ENCODE peak calls at places on chromosomes 4 and X, in five cellular contexts. S is AG04450; Q is CD8-positive, alpha-beta T cell; I is AG10803; F is kidney. T is an unnamed sample.

GRCh38 chr4:123744664-123745290 is 348.2 kb downstream of the SPRY1 start:
- DNase-seq in S (no peak), Q (no peak), I (peak), F (no peak), T (no peak)

GRCh38 chr4:53747401-53747800 is 156.1 kb upstream of the LNX1 start:
- DNase-seq in S (no peak), Q (no peak), I (peak), F (no peak), T (no peak)

GRCh38 chrX:57367649-57368048 is 81.1 kb downstream of the FAAH2 start:
- DNase-seq in S (no peak), Q (no peak), I (no peak), F (no peak), T (no peak)

GRCh38 chr4:25297528-25298242 is 14.9 kb upstream of the ZCCHC4 start:
- DNase-seq in S (no peak), Q (no peak), I (no peak), F (no peak), T (no peak)

GRCh38 chr4:82784615-82785247 is 13.9 kb downstream of the SCD5 start:
- DNase-seq in S (no peak), Q (peak), I (peak), F (no peak), T (no peak)

GRCh38 chrX:152926279-152926678 is 28.4 kb downstream of the ZNF185 start:
- DNase-seq in S (no peak), Q (peak), I (peak), F (peak), T (peak)

GRCh38 chrX:21770631-21771321 is 12.9 kb upstream of the SMPX start:
- DNase-seq in S (no peak), Q (no peak), I (no peak), F (no peak), T (no peak)

GRCh38 chr4:144518181-144518895 is 127.6 kb upstream of the HHIP start:
- DNase-seq in S (no peak), Q (no peak), I (no peak), F (no peak), T (no peak)

GRCh38 chr4:102614801-102615200 is 113.6 kb downstream of the NFKB1 start:
- DNase-seq in S (no peak), Q (peak), I (no peak), F (no peak), T (no peak)

GRCh38 chr4:10077492-10078335 is 38.9 kb downstream of the WDR1 start:
- DNase-seq in S (no peak), Q (peak), I (no peak), F (peak), T (peak)

GRCh38 chr4:119212964-119213606 is 572 bp downstream of the USP53 start:
- DNase-seq in S (peak), Q (no peak), I (peak), F (peak), T (peak)

GRCh38 chrX:1754077-1754476 is 139.2 kb downstream of the ASMT start:
- DNase-seq in S (no peak), Q (no peak), I (peak), F (no peak), T (no peak)

GRCh38 chr4:110865611-110866254 is 242.9 kb upstream of the PITX2 start:
- DNase-seq in S (no peak), Q (no peak), I (peak), F (no peak), T (no peak)

GRCh38 chrX:153502796-153503195 is 8.0 kb downstream of the BGN start:
- DNase-seq in S (no peak), Q (no peak), I (no peak), F (no peak), T (no peak)

GRCh38 chrX:20414781-20415445 is 148.2 kb upstream of the RPS6KA3 start:
- DNase-seq in S (no peak), Q (no peak), I (peak), F (no peak), T (no peak)

GRCh38 chr4:25970691-25971427 is 56.8 kb downstream of the SMIM20 start:
- DNase-seq in S (no peak), Q (no peak), I (no peak), F (no peak), T (no peak)

GRCh38 chrX:30941898-30942297 is 52.8 kb upstream of the TAB3 start:
- DNase-seq in S (no peak), Q (no peak), I (no peak), F (no peak), T (no peak)

GRCh38 chr4:186936496-186937375 is 213.1 kb upstream of the FAT1 start:
- DNase-seq in S (no peak), Q (no peak), I (peak), F (no peak), T (no peak)

GRCh38 chr4:145909331-145909730 is 29.3 kb downstream of the ZNF827 start:
- DNase-seq in S (no peak), Q (no peak), I (no peak), F (peak), T (no peak)

GRCh38 chr4:52250124-52250523 is 199.0 kb downstream of the SPATA18 start:
- DNase-seq in S (no peak), Q (no peak), I (peak), F (no peak), T (no peak)

GRCh38 chr4:177441061-177441802 is 1.0 kb downstream of the AGA start:
- DNase-seq in S (no peak), Q (no peak), I (peak), F (no peak), T (peak)

GRCh38 chrX:85963736-85964135 is 83.6 kb downstream of the CHM start:
- DNase-seq in S (peak), Q (no peak), I (peak), F (no peak), T (no peak)

GRCh38 chr4:79250887-79251286 is 75.0 kb downstream of the NAA11 start:
- DNase-seq in S (no peak), Q (no peak), I (no peak), F (no peak), T (no peak)

GRCh38 chr4:156962551-156962974 is 9.0 kb downstream of the PDGFC start:
- DNase-seq in S (peak), Q (no peak), I (peak), F (no peak), T (no peak)

GRCh38 chr4:83890231-83890630 is 354.3 kb downstream of the GPAT3 start:
- DNase-seq in S (no peak), Q (no peak), I (peak), F (no peak), T (no peak)

GRCh38 chr4:88148560-88148959 is 9.9 kb downstream of the ABCG2 start:
- DNase-seq in S (no peak), Q (no peak), I (no peak), F (no peak), T (no peak)

GRCh38 chr4:88144048-88144447 is 14.4 kb downstream of the ABCG2 start:
- DNase-seq in S (no peak), Q (no peak), I (no peak), F (no peak), T (no peak)

GRCh38 chr4:88144866-88145300 is 13.6 kb downstream of the ABCG2 start:
- DNase-seq in S (no peak), Q (no peak), I (no peak), F (no peak), T (no peak)

GRCh38 chr4:88146891-88147290 is 11.5 kb downstream of the ABCG2 start:
- DNase-seq in S (no peak), Q (no peak), I (no peak), F (no peak), T (no peak)

DNA sequence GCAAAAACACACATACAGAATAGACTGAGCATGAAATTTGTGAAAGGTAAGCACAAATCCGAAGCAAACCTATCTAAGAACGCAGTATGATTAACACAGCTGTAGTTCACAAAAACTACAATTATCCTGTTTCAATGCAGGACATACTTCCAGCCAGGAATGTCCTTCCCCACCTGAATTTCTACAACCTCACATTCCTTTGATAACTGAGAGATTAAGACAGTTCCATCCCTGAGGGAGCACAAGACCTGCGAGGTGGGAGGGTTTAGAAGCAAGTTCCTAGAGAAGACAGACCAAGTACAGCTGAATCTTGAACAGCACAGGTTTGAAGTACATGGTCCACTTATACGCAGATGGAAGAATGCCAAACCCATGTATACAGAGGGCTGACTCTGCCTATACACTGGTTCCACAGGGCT is 10.6 kb downstream of the ABCG2 start:
- DNase-seq in S (no peak), Q (no peak), I (no peak), F (no peak), T (no peak)
- TF ChIP-seq CTCF in S (no peak), Q (no peak), I (no peak), F (no peak), T (no peak)

GRCh38 chrX:105126201-105126600 is 94.3 kb downstream of the TEX13A start:
- DNase-seq in S (no peak), Q (no peak), I (no peak), F (no peak), T (no peak)
- TF ChIP-seq CTCF in S (no peak), Q (no peak), I (no peak), F (no peak), T (no peak)

GRCh38 chrX:70096052-70096451 is 33.8 kb downstream of the OTUD6A start:
- DNase-seq in S (no peak), Q (no peak), I (peak), F (no peak), T (no peak)
- TF ChIP-seq CTCF in S (peak), Q (no peak), I (peak), F (no peak), T (no peak)

GRCh38 chr4:77465271-77465670 is 140.3 kb upstream of the CXCL13 start:
- DNase-seq in S (no peak), Q (no peak), I (peak), F (no peak), T (peak)
- TF ChIP-seq CTCF in S (peak), Q (no peak), I (peak), F (peak), T (peak)

DNA sequence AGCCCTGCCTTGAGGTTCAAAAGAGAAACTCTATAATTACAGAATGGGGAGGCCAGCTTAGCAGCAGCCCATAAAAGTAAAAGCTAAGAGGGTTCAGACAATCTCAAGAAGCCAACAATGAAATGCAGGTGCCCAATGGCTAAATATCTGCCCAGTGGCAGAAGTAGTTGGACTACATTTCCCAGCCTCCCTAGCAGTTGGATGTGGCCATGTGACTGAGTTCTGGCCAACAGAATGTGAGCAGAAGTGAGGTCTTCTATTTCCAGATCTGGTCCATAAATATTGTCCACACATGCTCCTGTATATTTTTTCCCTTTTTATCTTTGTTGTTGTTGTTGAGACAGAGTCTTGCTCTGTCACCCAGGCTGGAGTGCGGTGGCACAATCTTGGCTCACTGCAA is 127.9 kb upstream of the NHS start:
- DNase-seq in S (no peak), Q (no peak), I (no peak), F (no peak), T (no peak)
- TF ChIP-seq CTCF in S (no peak), Q (no peak), I (no peak), F (no peak), T (no peak)

GRCh38 chr4:96675916-96676315 is 836.0 kb downstream of the PDHA2 start:
- DNase-seq in S (no peak), Q (no peak), I (no peak), F (no peak), T (no peak)
- TF ChIP-seq CTCF in S (no peak), Q (no peak), I (no peak), F (no peak), T (no peak)

GRCh38 chrX:13212191-13212651 is 107.6 kb downstream of the ATXN3L start:
- DNase-seq in S (peak), Q (no peak), I (peak), F (no peak), T (no peak)
- TF ChIP-seq CTCF in S (no peak), Q (no peak), I (no peak), F (no peak), T (no peak)

GRCh38 chr4:37243722-37244582 is 591 bp upstream of the NWD2 start:
- DNase-seq in S (no peak), Q (no peak), I (no peak), F (no peak), T (peak)
- TF ChIP-seq CTCF in S (no peak), Q (no peak), I (no peak), F (no peak), T (no peak)

T was measured in GM10248.